ENCODE peak calls at places on chromosome 12, in nine cellular contexts. I, Q, P, Y, B, X, U, W and R are unnamed samples.

GRCh38 chr12:48380596-48380995 is 29.9 kb upstream of the ZNF641 start:
- DNase-seq in U (no peak), I (no peak), Q (no peak), X (no peak), Y (no peak), B (no peak), W (no peak), P (no peak), R (no peak)

GRCh38 chr12:24133385-24133784 is 183.9 kb upstream of the SOX5 start:
- DNase-seq in U (no peak), W (peak; percentile 75), Q (no peak), Y (no peak), B (no peak), X (peak; percentile 96), I (no peak), P (no peak), R (no peak)

GRCh38 chr12:3885179-3886094 is 12.2 kb upstream of the PARP11 start:
- DNase-seq in U (peak; percentile 72), B (no peak), Y (no peak), W (peak; percentile 75), Q (no peak), I (peak; percentile 40), P (peak; percentile 6), X (no peak), R (peak; percentile 59)

GRCh38 chr12:91923864-91924263 is 221.8 kb downstream of the BTG1 start:
- DNase-seq in I (no peak), P (no peak), Q (no peak), Y (peak; percentile 38), B (no peak), X (no peak), W (no peak), U (no peak), R (no peak)

GRCh38 chr12:101604132-101604531 is 9.4 kb downstream of the MYBPC1 start:
- DNase-seq in W (peak; percentile 20), I (no peak), U (no peak), P (no peak), X (no peak), Q (no peak), B (no peak), Y (no peak), R (no peak)

GRCh38 chr12:120739821-120740613 is 14.4 kb downstream of the ACADS start:
- DNase-seq in W (no peak), I (no peak), B (no peak), P (no peak), Y (no peak), X (no peak), U (no peak), Q (no peak), R (no peak)

GRCh38 chr12:95625012-95625411 is 73.7 kb upstream of the USP44 start:
- DNase-seq in B (no peak), I (no peak), W (no peak), P (no peak), U (no peak), Y (no peak), X (no peak), Q (no peak), R (no peak)

GRCh38 chr12:47066278-47067048 is 13.0 kb upstream of the PCED1B start:
- DNase-seq in B (no peak), I (no peak), P (peak; percentile 89), X (no peak), Q (no peak), Y (no peak), W (no peak), U (peak; percentile 64), R (no peak)

GRCh38 chr12:47818382-47818700 is 1.4 kb downstream of the HDAC7 start:
- DNase-seq in Q (no peak), I (no peak), X (no peak), W (peak; percentile 23), P (no peak), Y (no peak), U (no peak), B (no peak), R (peak; percentile 35)

GRCh38 chr12:115398311-115398781 is 714.4 kb upstream of the TBX3 start:
- DNase-seq in B (peak; percentile 61), I (peak; percentile 85), P (no peak), Q (no peak), X (peak; percentile 77), Y (no peak), W (no peak), U (no peak), R (no peak)

GRCh38 chr12:94643585-94643984 is 6.8 kb downstream of the TMCC3 start:
- DNase-seq in B (no peak), X (no peak), W (no peak), Y (peak; percentile 59), U (no peak), P (no peak), Q (no peak), I (no peak), R (peak; percentile 45)

GRCh38 chr12:67826148-67826547 is 163.1 kb upstream of the IFNG-AS1 start:
- DNase-seq in X (no peak), Y (no peak), Q (no peak), I (no peak), U (no peak), B (no peak), P (peak; percentile 55), W (no peak), R (no peak)

GRCh38 chr12:113086249-113087164 is 30.0 kb downstream of the DTX1 start:
- DNase-seq in U (no peak), P (no peak), B (no peak), Q (no peak), X (no peak), I (no peak), W (no peak), Y (no peak), R (peak; percentile 68)

GRCh38 chr12:122062832-122063690 is 15.5 kb upstream of the MLXIP start:
- DNase-seq in X (peak; percentile 84), P (peak; percentile 47), Y (peak; percentile 76), W (no peak), U (peak; percentile 83), B (peak; percentile 43), I (peak; percentile 81), Q (no peak), R (peak; percentile 83)
- H3K4me3 ChIP-seq in X (peak overlapping the region; percentile 2), P (no peak overlapping the region), Y (no peak overlapping the region), W (no peak overlapping the region), U (peak overlapping the region; percentile 38), B (no peak overlapping the region), I (peak overlapping the region; percentile 11), Q (no peak overlapping the region), R (peak overlapping the region; percentile 30)

GRCh38 chr12:116881325-116881866 is at the start of gene HRK:
- DNase-seq in I (no peak), P (no peak), Y (no peak), X (no peak), B (peak; percentile 45), W (peak; percentile 74), Q (no peak), U (no peak), R (no peak)
- H3K4me3 ChIP-seq in I (peak within 1 kb of the TSS; percentile 47), P (peak within 1 kb of the TSS; percentile 23), Y (peak within 1 kb of the TSS; percentile 58), X (peak within 1 kb of the TSS; percentile 37), B (peak within 1 kb of the TSS; percentile 63), W (peak within 1 kb of the TSS; percentile 78), Q (no peak within 1 kb of the TSS), U (no peak within 1 kb of the TSS), R (no peak within 1 kb of the TSS)

DNA sequence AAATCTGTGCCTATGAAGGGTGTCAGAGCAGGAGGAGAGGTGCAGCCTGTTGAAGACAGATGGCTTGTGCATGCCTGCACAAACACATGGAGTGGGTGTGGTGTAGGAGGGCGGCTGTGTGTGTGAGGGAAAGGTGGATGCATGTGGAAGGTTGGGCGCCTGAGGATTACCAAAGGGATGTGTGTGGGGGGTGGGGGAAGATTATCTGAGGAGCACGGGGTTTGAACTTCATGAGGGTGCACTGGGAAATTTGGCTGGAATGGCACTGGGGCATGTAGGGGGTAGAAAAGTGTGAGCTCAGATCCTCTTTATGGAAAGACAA is 2.7 kb downstream of the NTF3 start:
- DNase-seq in W (no peak), P (no peak), U (no peak), I (no peak), X (no peak), Q (peak; percentile 83), B (no peak), Y (no peak), R (no peak)
- H3K4me3 ChIP-seq in W (peak overlapping the region; percentile 77), P (peak overlapping the region; percentile 17), U (no peak overlapping the region), I (no peak overlapping the region), X (no peak overlapping the region), Q (no peak overlapping the region), B (no peak overlapping the region), Y (no peak overlapping the region), R (no peak overlapping the region)

DNA sequence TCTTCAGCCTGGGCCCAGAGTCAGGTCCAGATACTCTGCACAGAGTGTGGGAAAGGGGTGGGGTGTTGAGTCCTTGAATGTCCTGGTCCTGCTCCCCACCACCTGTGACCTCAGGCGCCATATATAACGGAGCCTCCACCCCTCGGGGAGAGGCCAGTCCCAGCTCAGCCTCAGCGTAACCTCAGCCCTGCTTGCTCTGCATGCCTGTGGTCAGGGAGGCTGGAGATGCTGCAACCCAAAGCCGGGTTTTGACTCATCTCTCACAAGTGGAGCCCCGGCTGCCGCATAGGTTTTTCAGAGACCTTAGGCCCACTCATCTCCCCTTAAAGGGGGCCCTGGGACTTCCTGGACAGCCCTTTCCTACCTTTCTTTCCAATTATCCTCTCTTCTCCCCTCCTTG is 1.3 kb downstream of the ITGB7 start:
- DNase-seq in U (peak; percentile 76), P (peak; percentile 82), Q (no peak), Y (peak; percentile 73), B (no peak), X (no peak), W (no peak), I (no peak), R (peak; percentile 89)
- H3K4me3 ChIP-seq in U (no peak overlapping the region), P (no peak overlapping the region), Q (no peak overlapping the region), Y (no peak overlapping the region), B (no peak overlapping the region), X (no peak overlapping the region), W (no peak overlapping the region), I (no peak overlapping the region), R (no peak overlapping the region)

DNA sequence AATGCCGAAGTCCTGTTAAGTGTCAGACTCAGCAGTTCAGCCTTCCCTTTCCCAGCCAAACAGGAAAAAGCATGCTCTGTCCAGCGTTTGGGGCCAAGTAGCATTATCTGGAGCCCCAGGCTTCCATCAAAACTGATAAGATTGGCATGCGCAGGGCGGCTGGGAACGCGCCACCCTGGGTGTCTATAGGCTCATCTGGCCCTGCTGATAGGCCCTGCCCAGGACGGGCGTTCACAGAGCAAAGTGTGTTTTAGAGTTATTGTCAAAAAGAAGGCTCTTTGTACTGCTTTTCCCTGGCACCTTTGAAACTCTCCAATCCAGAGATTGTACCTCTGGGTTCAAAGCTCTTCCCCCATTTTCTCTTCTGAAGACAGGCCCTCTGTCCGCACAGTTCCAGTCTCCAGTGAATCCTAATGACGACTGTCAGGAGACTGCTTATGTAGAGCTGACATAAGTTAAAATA is at the start of gene ART4:
- DNase-seq in I (no peak), W (no peak), U (peak; percentile 55), P (no peak), Y (peak; percentile 59), Q (no peak), X (peak; percentile 57), B (no peak), R (no peak)
- H3K4me3 ChIP-seq in I (no peak within 1 kb of the TSS), W (no peak within 1 kb of the TSS), U (peak within 1 kb of the TSS; percentile 38), P (no peak within 1 kb of the TSS), Y (peak within 1 kb of the TSS; percentile 69), Q (no peak within 1 kb of the TSS), X (no peak within 1 kb of the TSS), B (no peak within 1 kb of the TSS), R (no peak within 1 kb of the TSS)

DNA sequence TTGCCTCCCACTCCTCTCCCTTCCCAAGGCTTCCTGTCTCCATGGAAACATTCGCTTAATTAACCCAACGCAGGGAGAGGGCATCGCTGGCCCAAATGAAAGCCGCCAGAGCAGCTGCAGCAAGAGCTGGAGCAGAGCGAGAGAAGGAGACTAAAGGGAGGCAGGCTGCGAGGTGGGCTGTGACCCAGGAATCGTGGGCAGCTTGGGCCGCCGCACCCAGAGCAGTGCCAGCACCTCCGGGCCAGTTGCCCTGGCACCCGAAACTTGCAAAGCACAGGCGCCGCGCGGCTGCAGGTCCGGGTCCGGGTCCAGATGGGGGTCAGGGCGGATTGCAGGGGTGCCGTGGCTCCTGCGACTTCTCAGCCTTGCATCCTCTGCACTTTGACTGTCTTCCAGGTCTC is 43.4 kb upstream of the PTPRQ start:
- DNase-seq in B (peak; percentile 4), P (peak; percentile 31), I (no peak), U (peak; percentile 11), X (no peak), W (peak; percentile 65), Q (peak; percentile 80), Y (peak; percentile 43), R (no peak)
- H3K4me3 ChIP-seq in B (no peak overlapping the region), P (peak overlapping the region; percentile 77), I (no peak overlapping the region), U (peak overlapping the region; percentile 55), X (no peak overlapping the region), W (peak overlapping the region; percentile 43), Q (no peak overlapping the region), Y (peak overlapping the region; percentile 23), R (no peak overlapping the region)